ENCODE peak calls at places on chromosomes 12 and 14, in eight cellular contexts. D is brain pericyte; T is adipocyte; J is SHP77; W is activated CD4-positive, alpha-beta T cell treated with anti-CD3 and anti-CD28 coated beads, Interleukin-2, amount 50 U/mL, for 1 hour; P is C1 segment of cervical spinal cord; L is activated T-cell treated with anti-CD3 and anti-CD28 coated beads for 1 hour; A is stimulated activated CD4-positive, alpha-beta T cell treated with anti-CD3 and anti-CD28 coated beads, Interleukin-2, amount 100 ng/mL, for 48 hours. Y is an unnamed sample.

GRCh38 chr12:80624986-80625530 is 82.4 kb upstream of the MYF6 start:
- DNase-seq in J (no peak), D (no peak), W (no peak), P (no peak), L (no peak), A (no peak), T (peak), Y (no peak)

GRCh38 chr12:131077931-131078391 is 124.3 kb downstream of the ADGRD1 start:
- DNase-seq in J (no peak), W (no peak), D (no peak), T (no peak), A (no peak), P (no peak), L (no peak), Y (no peak)

GRCh38 chr12:80946591-80946990 is 8.9 kb upstream of the LIN7A start:
- DNase-seq in J (no peak), D (no peak), P (no peak), T (peak), L (no peak), A (no peak), W (no peak), Y (no peak)

GRCh38 chr14:100892496-100893227 is 10.9 kb downstream of the RTL1 start:
- DNase-seq in W (no peak), D (no peak), J (no peak), T (no peak), P (no peak), A (no peak), L (no peak), Y (no peak)

GRCh38 chr14:95260537-95261440 is 58.9 kb downstream of the CLMN start:
- DNase-seq in L (no peak), W (no peak), A (peak), J (no peak), T (peak), P (no peak), D (peak), Y (no peak)

GRCh38 chr14:95862243-95862642 is 14.4 kb upstream of the TUNAR start:
- DNase-seq in L (no peak), A (no peak), W (no peak), P (no peak), J (no peak), D (no peak), T (peak), Y (no peak)

GRCh38 chr12:66290716-66291200 is 11.5 kb upstream of the HELB start:
- DNase-seq in P (no peak), W (no peak), L (no peak), T (no peak), D (no peak), J (no peak), A (no peak), Y (no peak)

GRCh38 chr14:101235042-101235871 is 326.0 kb upstream of the DIO3 start:
- DNase-seq in L (no peak), T (peak), P (peak), A (peak), D (no peak), J (peak), W (peak), Y (peak)

GRCh38 chr14:95138876-95139275 is 18.5 kb downstream of the DICER1 start:
- DNase-seq in J (no peak), D (no peak), P (no peak), L (no peak), W (no peak), A (no peak), T (no peak), Y (no peak)

GRCh38 chr14:93010543-93011541 is 87.9 kb downstream of the CHGA start:
- DNase-seq in A (no peak), P (no peak), D (no peak), L (no peak), J (peak), W (no peak), T (no peak), Y (no peak)

GRCh38 chr12:47901285-47902093 is 3.3 kb downstream of the VDR start:
- DNase-seq in L (no peak), A (no peak), W (no peak), J (no peak), T (no peak), P (no peak), D (no peak), Y (peak)

GRCh38 chr12:2689879-2690278 is 104.9 kb upstream of the FKBP4 start:
- DNase-seq in W (no peak), P (no peak), D (no peak), T (no peak), L (no peak), J (no peak), A (no peak), Y (no peak)

GRCh38 chr12:131911251-131911650 is 16.8 kb downstream of the ULK1 start:
- DNase-seq in D (no peak), W (no peak), P (no peak), T (no peak), A (no peak), J (no peak), L (no peak), Y (no peak)

GRCh38 chr12:19757317-19757877 is 318.1 kb downstream of the AEBP2 start:
- DNase-seq in J (no peak), L (no peak), W (no peak), T (peak), A (no peak), D (no peak), P (no peak), Y (peak)

GRCh38 chr12:122081697-122082221 is 3.2 kb downstream of the MLXIP start:
- DNase-seq in P (peak), L (no peak), W (peak), T (peak), J (no peak), D (no peak), A (no peak), Y (no peak)

GRCh38 chr14:39988939-39989338 is 556.7 kb upstream of the FBXO33 start:
- DNase-seq in W (no peak), D (no peak), L (no peak), A (no peak), J (peak), T (peak), P (no peak), Y (peak)

GRCh38 chr12:92133166-92133565 is 12.5 kb downstream of the BTG1 start:
- DNase-seq in J (no peak), T (peak), A (no peak), L (no peak), D (no peak), W (no peak), P (no peak), Y (no peak)

GRCh38 chr14:20970983-20971704 is 15.9 kb downstream of the RNASE2 start:
- DNase-seq in A (peak), T (peak), J (peak), W (peak), P (peak), L (peak), D (peak), Y (peak)

GRCh38 chr12:56029166-56029519 is 8.3 kb downstream of the IKZF4 start:
- DNase-seq in T (peak), P (no peak), J (no peak), W (no peak), D (no peak), L (no peak), A (no peak), Y (no peak)

GRCh38 chr14:61565836-61566536 is 129.3 kb upstream of the HIF1A start:
- DNase-seq in T (peak), W (no peak), P (no peak), L (no peak), A (no peak), J (no peak), D (no peak), Y (no peak)

GRCh38 chr14:61064866-61065265 is 83.8 kb downstream of the SLC38A6 start:
- DNase-seq in A (no peak), W (no peak), P (no peak), T (no peak), J (no peak), L (no peak), D (no peak), Y (no peak)

GRCh38 chr12:121264135-121264534 is 32.4 kb downstream of the CAMKK2 start:
- DNase-seq in D (no peak), T (no peak), P (no peak), L (no peak), J (no peak), A (no peak), W (no peak), Y (no peak)

GRCh38 chr12:76720068-76720467 is 43.8 kb upstream of the ZDHHC17 start:
- DNase-seq in L (no peak), D (no peak), P (no peak), T (peak), W (no peak), J (no peak), A (no peak), Y (peak)

GRCh38 chr12:32586390-32586789 is 92.7 kb upstream of the DNM1L start:
- DNase-seq in J (no peak), L (no peak), W (no peak), A (no peak), T (peak), D (no peak), P (no peak), Y (no peak)

GRCh38 chr12:113473942-113474341 is 2.3 kb upstream of the LHX5 start:
- DNase-seq in T (no peak), J (no peak), A (no peak), L (no peak), P (no peak), W (no peak), D (no peak), Y (no peak)

GRCh38 chr14:43411841-43412240 is 1095.2 kb downstream of the FSCB start:
- DNase-seq in J (no peak), T (no peak), W (no peak), P (no peak), D (no peak), L (no peak), A (no peak), Y (no peak)

GRCh38 chr14:104266643-104267575 is 128.5 kb downstream of the KIF26A start:
- DNase-seq in L (no peak), T (no peak), D (no peak), J (no peak), P (no peak), A (no peak), W (no peak), Y (no peak)

GRCh38 chr12:11894890-11895289 is 175.8 kb upstream of the BCL2L14 start:
- DNase-seq in A (no peak), D (no peak), P (no peak), W (no peak), J (no peak), T (no peak), L (no peak), Y (no peak)